ENCODE peak calls at places on chromosomes 11 and 22, in five cellular contexts. B, V, Z, U and Q are unnamed samples.
A peak's percentile ranks its signal among the peaks of the same experiment; 100 is the strongest.

GRCh38 chr11:77381749-77382693 is 80.5 kb upstream of the GDPD4 start:
- DNase-seq in V (no peak), Z (peak; percentile 33), B (no peak), U (peak; percentile 12), Q (peak; percentile 48)

GRCh38 chr11:121421149-121421906 is 30.8 kb upstream of the SORL1 start:
- DNase-seq in V (peak; percentile 45), Z (peak; percentile 63), U (peak; percentile 71), B (no peak), Q (peak; percentile 24)

GRCh38 chr11:130181295-130182272 is 22.0 kb downstream of the ST14 start:
- DNase-seq in U (peak; percentile 89), Z (no peak), V (no peak), B (no peak), Q (peak; percentile 95)

GRCh38 chr11:61754534-61755482 is 2.4 kb downstream of the MYRF start:
- DNase-seq in Z (no peak), U (no peak), B (no peak), V (no peak), Q (no peak)

GRCh38 chr11:62337682-62338181 is 484 bp downstream of the ASRGL1 start:
- DNase-seq in V (peak; percentile 68), Z (no peak), B (no peak), U (peak; percentile 59), Q (peak; percentile 38)

GRCh38 chr22:29195118-29195963 is 10.4 kb upstream of the EMID1 start:
- DNase-seq in Z (no peak), U (no peak), V (no peak), B (no peak), Q (no peak)

GRCh38 chr11:69055212-69055586 is 6.5 kb downstream of the TPCN2 start:
- DNase-seq in U (no peak), Z (peak; percentile 63), V (no peak), B (no peak), Q (no peak)

GRCh38 chr11:128610765-128611617 is 23.6 kb upstream of the ETS1 start:
- DNase-seq in Z (peak; percentile 95), U (no peak), B (no peak), V (no peak), Q (no peak)

GRCh38 chr22:23533328-23533762 is 46.7 kb downstream of the IGLL1 start:
- DNase-seq in U (no peak), V (peak; percentile 91), B (no peak), Z (peak; percentile 88), Q (peak; percentile 21)

GRCh38 chr11:55658608-55659007 is 3.4 kb upstream of the OR4C6 start:
- DNase-seq in V (no peak), B (no peak), U (no peak), Z (no peak), Q (no peak)

GRCh38 chr11:35367491-35367890 is 51.9 kb downstream of the SLC1A2 start:
- DNase-seq in U (peak; percentile 44), B (no peak), Z (no peak), V (no peak), Q (peak; percentile 88)

GRCh38 chr11:115330693-115331482 is 173.3 kb downstream of the CADM1 start:
- DNase-seq in Z (no peak), U (no peak), V (peak; percentile 19), B (no peak), Q (no peak)

GRCh38 chr22:25060522-25061071 is 108.1 kb downstream of the KIAA1671 start:
- DNase-seq in U (no peak), B (no peak), Z (peak; percentile 48), V (no peak), Q (no peak)

GRCh38 chr22:43919106-43919965 is 4.3 kb upstream of the PNPLA3 start:
- DNase-seq in V (no peak), Z (no peak), B (no peak), U (peak; percentile 7), Q (peak; percentile 79)

GRCh38 chr11:279966-280761 is 2.0 kb downstream of the NLRP6 start:
- DNase-seq in B (no peak), Z (no peak), V (peak; percentile 74), U (no peak), Q (peak; percentile 64)

GRCh38 chr11:33329705-33330329 is 72.6 kb downstream of the HIPK3 start:
- DNase-seq in B (peak; percentile 48), U (peak; percentile 74), Z (peak; percentile 84), V (peak; percentile 73), Q (peak; percentile 75)

GRCh38 chr22:35380013-35380412 is 883 bp upstream of the HMOX1 start:
- DNase-seq in B (no peak), V (no peak), U (no peak), Z (no peak), Q (peak; percentile 71)

GRCh38 chr11:115912484-115912945 is 408.3 kb upstream of the CADM1 start:
- DNase-seq in U (no peak), B (no peak), Z (no peak), V (peak; percentile 62), Q (no peak)

GRCh38 chr22:42991010-42991651 is 23.8 kb downstream of the PACSIN2 start:
- DNase-seq in U (peak; percentile 50), V (no peak), Z (no peak), B (no peak), Q (peak; percentile 92)

GRCh38 chr11:101346591-101346990 is 217.0 kb upstream of the PGR start:
- DNase-seq in Z (no peak), B (no peak), U (peak; percentile 70), V (no peak), Q (peak; percentile 37)

GRCh38 chr22:38766076-38766777 is 10.4 kb upstream of the SUN2 start:
- DNase-seq in B (peak; percentile 79), Z (peak; percentile 64), U (peak; percentile 82), V (peak; percentile 93), Q (peak; percentile 84)

GRCh38 chr11:74611369-74611861 is 19.0 kb downstream of the POLD3 start:
- DNase-seq in B (peak; percentile 33), V (peak; percentile 48), U (peak; percentile 68), Z (peak; percentile 69), Q (peak; percentile 85)

GRCh38 chr11:17766590-17766989 is 32.0 kb downstream of the KCNC1 start:
- DNase-seq in B (peak; percentile 24), U (no peak), Z (peak; percentile 67), V (peak; percentile 61), Q (no peak)

GRCh38 chr22:48849513-48849912 is 978.2 kb downstream of the BRD1 start:
- DNase-seq in Z (no peak), V (no peak), B (no peak), U (no peak), Q (no peak)

GRCh38 chr11:111935331-111936044 is 1.7 kb upstream of the DIXDC1 start:
- DNase-seq in U (no peak), Z (no peak), B (no peak), V (no peak), Q (peak; percentile 23)

GRCh38 chr11:18757742-18758294 is 31.8 kb upstream of the IGSF22 start:
- DNase-seq in Z (no peak), B (no peak), U (no peak), V (no peak), Q (no peak)

GRCh38 chr11:94574193-94574961 is 7.2 kb downstream of the PIWIL4 start:
- DNase-seq in V (no peak), U (no peak), Z (no peak), B (no peak), Q (peak; percentile 87)

GRCh38 chr11:89182773-89183172 is 5.1 kb downstream of the TYR start:
- DNase-seq in Z (no peak), U (no peak), V (no peak), B (no peak), Q (peak; percentile 64)

GRCh38 chr11:108117746-108118371 is 3.5 kb upstream of the ACAT1 start:
- DNase-seq in B (peak; percentile 52), U (peak; percentile 73), Z (peak; percentile 91), V (peak; percentile 62), Q (peak; percentile 71)

GRCh38 chr22:47150426-47150825 is 388.0 kb downstream of the TBC1D22A start:
- DNase-seq in V (no peak), Z (no peak), B (no peak), U (no peak), Q (no peak)

GRCh38 chr22:47149976-47150375 is 387.5 kb downstream of the TBC1D22A start:
- DNase-seq in U (no peak), V (no peak), B (no peak), Z (no peak), Q (no peak)

GRCh38 chr22:47152236-47152635 is 389.8 kb downstream of the TBC1D22A start:
- DNase-seq in B (no peak), U (no peak), V (no peak), Z (no peak), Q (no peak)

GRCh38 chr22:47151490-47151889 is 389.0 kb downstream of the TBC1D22A start:
- DNase-seq in Z (no peak), U (peak; percentile 54), B (no peak), V (no peak), Q (peak; percentile 49)

GRCh38 chr22:47151064-47151463 is 388.6 kb downstream of the TBC1D22A start:
- DNase-seq in U (no peak), B (no peak), V (no peak), Z (no peak), Q (no peak)
- H3K9me2 ChIP-seq in U (no peaks in the 10 kb centered on the region), B (no peaks in the 10 kb centered on the region), V (no peaks in the 10 kb centered on the region), Z (no peaks in the 10 kb centered on the region), Q (no peaks in the 10 kb centered on the region)

DNA sequence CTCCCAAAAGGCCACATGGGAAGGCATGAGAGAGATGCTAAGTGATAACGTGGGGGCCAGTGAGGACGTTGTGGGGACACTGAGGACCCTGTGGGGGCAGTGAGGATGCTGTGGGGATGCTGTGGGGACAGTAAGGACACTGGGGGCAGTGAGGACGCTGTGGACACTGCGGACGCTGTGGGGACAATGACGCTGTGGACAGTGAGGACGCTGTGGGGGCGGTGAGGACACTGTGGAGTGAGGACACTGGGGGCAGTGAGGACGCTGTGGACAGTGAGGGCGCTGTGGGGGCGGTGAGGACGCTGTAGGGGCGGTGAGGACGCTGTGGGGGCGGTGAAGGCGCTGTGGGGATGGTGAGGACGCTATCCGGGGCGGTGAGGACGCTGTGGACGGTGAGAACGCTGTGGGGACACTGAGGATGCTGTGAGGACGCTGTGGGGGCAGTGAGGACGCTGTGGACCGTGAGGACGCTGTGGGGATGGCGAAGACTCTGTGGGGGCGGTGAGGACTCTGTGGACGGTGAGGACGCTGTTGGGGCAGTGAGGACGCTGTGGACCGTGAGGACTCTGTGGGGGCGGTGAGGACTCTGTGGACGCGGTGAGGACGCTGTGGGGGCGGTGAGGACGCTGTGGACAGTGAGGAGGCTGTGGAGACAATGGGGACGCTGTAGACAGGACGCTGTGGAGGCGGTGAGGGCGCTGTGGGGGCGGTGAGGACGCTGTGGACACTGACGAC is 1.8 kb downstream of the GP1BB start:
- DNase-seq in U (no peak), V (no peak), Z (no peak), B (no peak), Q (no peak)
- H3K4me3 ChIP-seq in U (no peak overlapping the region), V (peak overlapping the region; percentile 59), Z (no peak overlapping the region), B (no peak overlapping the region), Q (no peak overlapping the region)

DNA sequence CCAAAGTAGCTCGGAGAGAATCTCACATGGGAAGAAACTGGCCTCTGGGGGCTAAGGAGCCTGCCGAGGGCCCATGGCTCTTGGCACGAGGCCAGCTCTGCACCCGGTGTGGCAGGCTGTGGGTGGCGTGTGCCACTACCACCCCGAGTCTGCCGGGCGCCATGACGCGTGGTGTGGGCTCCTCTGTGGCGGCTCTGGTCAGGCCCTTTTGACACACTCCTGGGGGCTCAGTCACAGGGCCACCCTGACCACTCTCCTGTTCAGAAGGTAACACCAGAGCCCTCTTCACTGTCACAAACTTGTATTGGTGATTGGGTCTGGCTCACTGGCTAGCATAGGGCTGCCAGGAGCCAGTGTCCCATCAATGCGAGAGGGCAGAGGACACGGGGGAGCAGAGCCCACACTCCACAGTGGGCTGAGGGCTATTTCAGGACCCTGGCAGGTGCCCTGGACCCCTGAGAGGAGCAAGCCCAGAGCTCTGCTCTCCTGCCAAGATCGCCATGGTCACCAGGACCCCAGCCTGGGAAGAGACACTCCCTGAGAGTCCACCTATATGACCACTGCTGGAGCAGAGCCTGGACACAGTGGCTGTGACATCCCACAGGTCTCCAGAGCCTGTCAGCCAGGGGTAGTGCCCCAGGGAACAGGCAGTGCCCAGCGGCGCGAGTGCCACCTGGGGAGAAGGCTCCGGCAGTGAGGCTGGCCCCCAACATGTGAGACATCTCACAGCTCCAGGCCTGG is 8.6 kb upstream of the PPM1F start:
- DNase-seq in U (no peak), Z (no peak), B (no peak), V (no peak), Q (no peak)
- H3K9me2 ChIP-seq in U (no peaks in the 10 kb centered on the region), Z (no peaks in the 10 kb centered on the region), B (no peaks in the 10 kb centered on the region), V (no peaks in the 10 kb centered on the region), Q (no peaks in the 10 kb centered on the region)

GRCh38 chr11:66266378-66267038 is 1.9 kb upstream of the RAB1B start:
- DNase-seq in V (no peak), B (no peak), U (no peak), Z (no peak), Q (no peak)
- H3K4me3 ChIP-seq in V (peak overlapping the region; percentile 95), B (peak overlapping the region; percentile 93), U (no peak overlapping the region), Z (peak overlapping the region; percentile 67), Q (peak overlapping the region; percentile 96)